ENCODE peak calls at places on chromosome 3, in ten cellular contexts. G, J, B, F, T, P, S, I, K and X are unnamed samples. For H3K27me3, the result is how much of the 10 kb centered on the place peaks cover.

GRCh38 chr3:171172070-171172469 is 145.6 kb upstream of the SLC2A2 start:
- DNase-seq in P (no peak), G (no peak), F (no peak), J (no peak), T (no peak), K (no peak), S (no peak), I (no peak), B (no peak), X (no peak)

GRCh38 chr3:113485161-113485609 is 29.8 kb downstream of the SPICE1 start:
- DNase-seq in F (no peak), P (no peak), K (no peak), J (peak), B (no peak), I (peak), G (no peak), S (peak), T (no peak), X (no peak)

GRCh38 chr3:72329354-72329753 is 518.9 kb downstream of the SHQ1 start:
- DNase-seq in T (no peak), I (no peak), P (no peak), J (no peak), S (no peak), K (peak), F (no peak), G (peak), B (no peak), X (no peak)

GRCh38 chr3:176971613-176972174 is 225.6 kb downstream of the TBL1XR1 start:
- DNase-seq in P (no peak), F (no peak), K (no peak), B (no peak), G (no peak), S (no peak), J (no peak), T (no peak), I (no peak), X (no peak)

GRCh38 chr3:193452338-193452737 is 73.8 kb upstream of the ATP13A5 start:
- DNase-seq in F (peak), J (no peak), P (no peak), S (no peak), B (no peak), T (no peak), G (no peak), K (no peak), I (no peak), X (no peak)

GRCh38 chr3:70409018-70409417 is 96.6 kb upstream of the MDFIC2 start:
- DNase-seq in I (no peak), J (no peak), S (no peak), B (no peak), G (no peak), P (no peak), K (no peak), T (no peak), F (no peak), X (no peak)

GRCh38 chr3:16151109-16151508 is 23.4 kb upstream of the GALNT15 start:
- DNase-seq in S (no peak), K (peak), P (peak), G (peak), F (peak), I (no peak), B (no peak), T (peak), J (peak), X (no peak)

GRCh38 chr3:144104146-144104545 is 132.5 kb downstream of the DIPK2A start:
- DNase-seq in J (no peak), K (no peak), B (no peak), I (no peak), P (no peak), T (no peak), G (no peak), S (no peak), F (no peak), X (no peak)

GRCh38 chr3:14134291-14134690 is 9.4 kb downstream of the TMEM43 start:
- DNase-seq in S (no peak), B (no peak), F (no peak), P (no peak), G (no peak), J (no peak), T (no peak), I (no peak), K (peak), X (no peak)

GRCh38 chr3:123694377-123695147 is 109.7 kb upstream of the HACD2 start:
- DNase-seq in I (no peak), T (no peak), F (no peak), B (no peak), G (no peak), J (no peak), P (no peak), S (no peak), K (no peak), X (no peak)

GRCh38 chr3:193030276-193030675 is 112.6 kb upstream of the MB21D2 start:
- DNase-seq in B (no peak), P (no peak), K (no peak), G (no peak), S (no peak), J (no peak), T (no peak), I (no peak), F (no peak), X (no peak)

GRCh38 chr3:179260949-179261765 is 10.2 kb upstream of the KCNMB3 start:
- DNase-seq in P (peak), J (peak), G (peak), F (peak), I (peak), K (peak), T (peak), B (peak), S (peak), X (peak)

GRCh38 chr3:22175899-22176298 is 424.9 kb upstream of the ZNF385D start:
- DNase-seq in P (no peak), J (no peak), K (no peak), B (no peak), F (no peak), G (no peak), T (no peak), I (no peak), S (no peak), X (no peak)

GRCh38 chr3:150868282-150868681 is 37.0 kb downstream of the MINDY4B start:
- DNase-seq in F (no peak), G (no peak), B (no peak), J (no peak), K (peak), S (no peak), P (no peak), T (no peak), I (no peak), X (no peak)

GRCh38 chr3:170563712-170564423 is 22.0 kb downstream of the SLC7A14 start:
- DNase-seq in F (peak), K (no peak), B (no peak), J (no peak), T (no peak), I (no peak), P (no peak), G (no peak), S (no peak), X (no peak)

GRCh38 chr3:146134348-146135117 is 26.5 kb downstream of the PLOD2 start:
- DNase-seq in B (no peak), S (no peak), G (no peak), P (no peak), J (no peak), I (no peak), K (no peak), F (no peak), T (no peak), X (no peak)

GRCh38 chr3:97823503-97824004 is 1.7 kb downstream of the CRYBG3 start:
- DNase-seq in P (no peak), K (peak), I (no peak), S (no peak), F (no peak), J (no peak), B (no peak), T (peak), G (peak), X (no peak)

GRCh38 chr3:106839576-106840280 is 537.5 kb upstream of the CCDC54 start:
- DNase-seq in I (no peak), T (no peak), F (no peak), P (no peak), S (no peak), J (no peak), G (no peak), B (no peak), K (no peak), X (no peak)

GRCh38 chr3:65751123-65751700 is 287.5 kb downstream of the MAGI1 start:
- DNase-seq in K (peak), F (no peak), J (peak), I (no peak), T (peak), B (peak), G (peak), P (peak), S (no peak), X (no peak)

GRCh38 chr3:174681784-174682183 is 177.3 kb upstream of the NAALADL2 start:
- DNase-seq in J (no peak), K (no peak), G (no peak), T (no peak), I (no peak), F (no peak), B (no peak), S (no peak), P (no peak), X (no peak)

GRCh38 chr3:163916596-163917560 is 1161.4 kb downstream of the SI start:
- DNase-seq in P (no peak), S (no peak), B (peak), I (no peak), T (no peak), F (peak), K (no peak), J (no peak), G (no peak), X (no peak)

GRCh38 chr3:130093741-130094391 is 12.2 kb downstream of the ALG1L2 start:
- DNase-seq in P (peak), S (no peak), J (peak), I (no peak), K (no peak), T (no peak), B (peak), F (peak), G (no peak), X (no peak)

GRCh38 chr3:112360574-112360973 is 27.6 kb downstream of the CD200 start:
- DNase-seq in P (no peak), S (no peak), B (no peak), J (no peak), K (no peak), F (no peak), T (peak), G (no peak), I (no peak), X (no peak)

GRCh38 chr3:31247850-31248618 is 284.7 kb upstream of the STT3B start:
- DNase-seq in F (no peak), B (no peak), P (no peak), G (no peak), J (no peak), T (no peak), K (no peak), S (no peak), I (no peak), X (no peak)

GRCh38 chr3:126685041-126685440 is 19.0 kb upstream of the CHCHD6 start:
- DNase-seq in G (no peak), F (no peak), S (no peak), K (no peak), P (no peak), T (no peak), B (no peak), J (no peak), I (no peak), X (no peak)

GRCh38 chr3:50088725-50089602 is at the start of gene RBM5:
- DNase-seq in F (peak), T (peak), K (peak), G (peak), I (peak), J (peak), B (peak), S (peak), P (peak), X (peak)

GRCh38 chr3:29639621-29640290 is 358.9 kb downstream of the RBMS3 start:
- DNase-seq in P (no peak), K (no peak), T (no peak), G (no peak), J (no peak), B (no peak), F (no peak), I (no peak), S (no peak), X (no peak)

GRCh38 chr3:61066800-61067199 is 184.5 kb downstream of the FHIT start:
- DNase-seq in G (no peak), T (no peak), P (no peak), K (no peak), F (no peak), J (no peak), B (no peak), S (no peak), I (no peak), X (no peak)

GRCh38 chr3:194110483-194110882 is 25.5 kb upstream of the HES1 start:
- DNase-seq in K (no peak), F (no peak), J (no peak), P (no peak), T (no peak), S (no peak), G (no peak), B (no peak), I (no peak), X (no peak)

GRCh38 chr3:179563298-179563934 is 690 bp downstream of the ACTL6A start:
- DNase-seq in P (peak), K (peak), I (peak), J (peak), S (peak), G (peak), F (peak), B (peak), T (peak), X (peak)

GRCh38 chr3:184597783-184598182 is 36.2 kb downstream of the EPHB3 start:
- DNase-seq in F (no peak), I (peak), P (no peak), G (peak), T (no peak), K (no peak), S (no peak), J (no peak), B (no peak), X (no peak)

GRCh38 chr3:12015627-12016026 is 11.4 kb downstream of the SYN2 start:
- DNase-seq in F (no peak), P (no peak), J (no peak), G (no peak), S (no peak), K (no peak), B (no peak), I (no peak), T (no peak), X (no peak)

GRCh38 chr3:12014613-12015012 is 10.4 kb downstream of the SYN2 start:
- DNase-seq in J (no peak), T (no peak), B (no peak), K (no peak), S (no peak), I (no peak), G (no peak), P (no peak), F (no peak), X (no peak)

DNA sequence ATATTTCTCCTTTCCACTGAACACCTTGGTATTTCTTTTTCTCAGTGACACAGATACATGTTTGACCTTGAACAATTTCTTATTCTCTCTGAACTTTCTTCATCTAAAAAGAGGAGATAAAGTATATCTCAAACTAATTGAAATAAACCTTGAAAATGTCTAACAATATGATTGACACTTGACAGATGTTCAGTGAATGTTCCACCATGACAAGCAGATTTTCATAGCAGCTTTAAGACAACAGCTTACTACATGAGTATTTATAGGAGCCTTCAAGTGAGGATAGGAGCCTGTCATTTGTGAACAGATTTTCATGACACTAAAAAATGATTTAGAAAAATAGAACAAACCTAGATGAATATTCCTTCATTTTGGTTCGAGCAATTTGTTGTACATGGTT is 13.3 kb downstream of the SYN2 start:
- DNase-seq in G (no peak), T (no peak), K (no peak), I (no peak), J (no peak), F (no peak), B (no peak), S (no peak), P (no peak), X (no peak)
- H3K27me3 ChIP-seq in G (half or more), T (under half), K (under half), I (under half), J (under half), F (under half), B (under half), S (under half), P (under half), X (under half)

GRCh38 chr3:48151807-48152427 is 36.3 kb downstream of the CDC25A start:
- DNase-seq in J (no peak), B (peak), G (no peak), F (no peak), S (no peak), K (peak), P (no peak), T (no peak), I (no peak), X (no peak)
- H3K27ac ChIP-seq in J (no peak), B (no peak), G (peak), F (no peak), S (no peak), K (no peak), P (no peak), T (no peak), I (no peak), X (no peak)

GRCh38 chr3:57164217-57164605 is 942 bp downstream of the IL17RD start:
- DNase-seq in T (peak), S (no peak), G (peak), K (peak), J (peak), B (peak), I (no peak), F (no peak), P (no peak), X (no peak)
- H3K27me3 ChIP-seq in T (under half), S (under half), G (under half), K (under half), J (under half), B (under half), I (under half), F (under half), P (under half), X (under half)

GRCh38 chr3:157111578-157111977 is 48.4 kb downstream of the CCNL1 start:
- DNase-seq in B (no peak), I (no peak), T (no peak), K (no peak), S (no peak), F (no peak), J (no peak), P (no peak), G (no peak), X (no peak)
- H3K27ac ChIP-seq in B (no peak), I (no peak), T (no peak), K (no peak), S (no peak), F (no peak), J (no peak), P (no peak), G (peak), X (no peak)